ENCODE peak calls at places on chromosomes 1 and 21, in four cellular contexts. One of them, this sample, is unnamed.

GRCh38 chr1:164557270-164557669 is 1.7 kb upstream of the PBX1 start:
- DNase-seq in neuronal stem cell: no peak
- DNase-seq in H1: no peak
- DNase-seq in trophoblast cell: no peak
- DNase-seq in this sample: no peak

GRCh38 chr1:215704089-215704860 is 137.2 kb downstream of the KCTD3 start:
- DNase-seq in neuronal stem cell: no peak
- DNase-seq in H1: no peak
- DNase-seq in trophoblast cell: no peak
- DNase-seq in this sample: peak

GRCh38 chr1:201299968-201300367 is 16.7 kb downstream of the PKP1 start:
- DNase-seq in neuronal stem cell: no peak
- DNase-seq in H1: no peak
- DNase-seq in trophoblast cell: no peak
- DNase-seq in this sample: no peak

GRCh38 chr1:8989821-8990220 is 36.4 kb downstream of the SLC2A7 start:
- DNase-seq in neuronal stem cell: no peak
- DNase-seq in H1: no peak
- DNase-seq in trophoblast cell: peak
- DNase-seq in this sample: peak

GRCh38 chr1:86650065-86650464 is 54.3 kb upstream of the SH3GLB1 start:
- DNase-seq in neuronal stem cell: no peak
- DNase-seq in H1: no peak
- DNase-seq in trophoblast cell: no peak
- DNase-seq in this sample: no peak

GRCh38 chr1:220962031-220962751 is 82.9 kb downstream of the HLX start:
- DNase-seq in neuronal stem cell: no peak
- DNase-seq in H1: no peak
- DNase-seq in trophoblast cell: no peak
- DNase-seq in this sample: peak

GRCh38 chr1:70361727-70362413 is 7.3 kb upstream of the ANKRD13C start:
- DNase-seq in neuronal stem cell: no peak
- DNase-seq in H1: no peak
- DNase-seq in trophoblast cell: peak
- DNase-seq in this sample: peak

GRCh38 chr1:59917026-59917784 is 9.4 kb downstream of the CYP2J2 start:
- DNase-seq in neuronal stem cell: no peak
- DNase-seq in H1: no peak
- DNase-seq in trophoblast cell: no peak
- DNase-seq in this sample: no peak

GRCh38 chr21:43810505-43811261 is 21.3 kb downstream of the RRP1 start:
- DNase-seq in neuronal stem cell: peak
- DNase-seq in H1: peak
- DNase-seq in trophoblast cell: peak
- DNase-seq in this sample: peak

GRCh38 chr21:30839304-30839703 is 9.7 kb upstream of the KRTAP7-1 start:
- DNase-seq in neuronal stem cell: peak
- DNase-seq in H1: peak
- DNase-seq in trophoblast cell: peak
- DNase-seq in this sample: no peak

GRCh38 chr1:117612517-117613248 is 6.8 kb downstream of the TENT5C start:
- DNase-seq in neuronal stem cell: no peak
- DNase-seq in H1: no peak
- DNase-seq in trophoblast cell: peak
- DNase-seq in this sample: peak

GRCh38 chr21:28423521-28423920 is 569.2 kb downstream of the LTN1 start:
- DNase-seq in neuronal stem cell: no peak
- DNase-seq in H1: no peak
- DNase-seq in trophoblast cell: no peak
- DNase-seq in this sample: no peak

GRCh38 chr1:247357781-247358211 is 26.1 kb upstream of the ZNF496 start:
- DNase-seq in neuronal stem cell: no peak
- DNase-seq in H1: no peak
- DNase-seq in trophoblast cell: no peak
- DNase-seq in this sample: peak

GRCh38 chr1:74427676-74428075 is 84.7 kb downstream of the LRRC53 start:
- DNase-seq in neuronal stem cell: no peak
- DNase-seq in H1: no peak
- DNase-seq in trophoblast cell: no peak
- DNase-seq in this sample: no peak

GRCh38 chr1:213171711-213172110 is 120.7 kb downstream of the RPS6KC1 start:
- DNase-seq in neuronal stem cell: no peak
- DNase-seq in H1: no peak
- DNase-seq in trophoblast cell: no peak
- DNase-seq in this sample: no peak

GRCh38 chr1:226682841-226683800 is 56.0 kb downstream of the ITPKB start:
- DNase-seq in neuronal stem cell: no peak
- DNase-seq in H1: no peak
- DNase-seq in trophoblast cell: no peak
- DNase-seq in this sample: no peak

GRCh38 chr1:84687703-84688460 is 2.4 kb downstream of the SSX2IP start:
- DNase-seq in neuronal stem cell: no peak
- DNase-seq in H1: no peak
- DNase-seq in trophoblast cell: no peak
- DNase-seq in this sample: no peak

GRCh38 chr1:232868793-232869491 is 63.7 kb downstream of the MAP10 start:
- DNase-seq in neuronal stem cell: no peak
- DNase-seq in H1: no peak
- DNase-seq in trophoblast cell: peak
- DNase-seq in this sample: peak

GRCh38 chr1:200873671-200874397 is 1.1 kb downstream of the GPR25 start:
- DNase-seq in neuronal stem cell: no peak
- DNase-seq in H1: peak
- DNase-seq in trophoblast cell: no peak
- DNase-seq in this sample: no peak

GRCh38 chr1:179825798-179826460 is 51.7 kb downstream of the TOR1AIP2 start:
- DNase-seq in neuronal stem cell: no peak
- DNase-seq in H1: no peak
- DNase-seq in trophoblast cell: no peak
- DNase-seq in this sample: no peak

GRCh38 chr1:96360036-96360795 is 361.4 kb upstream of the PTBP2 start:
- DNase-seq in neuronal stem cell: no peak
- DNase-seq in H1: no peak
- DNase-seq in trophoblast cell: no peak
- DNase-seq in this sample: peak

GRCh38 chr1:233033366-233033765 is 83.0 kb downstream of the NTPCR start:
- DNase-seq in neuronal stem cell: no peak
- DNase-seq in H1: no peak
- DNase-seq in trophoblast cell: no peak
- DNase-seq in this sample: no peak

GRCh38 chr1:182702826-182703524 is 18.6 kb upstream of the RGS8 start:
- DNase-seq in neuronal stem cell: no peak
- DNase-seq in H1: no peak
- DNase-seq in trophoblast cell: no peak
- DNase-seq in this sample: no peak

GRCh38 chr1:182698977-182699672 is 14.7 kb upstream of the RGS8 start:
- DNase-seq in neuronal stem cell: no peak
- DNase-seq in H1: no peak
- DNase-seq in trophoblast cell: no peak
- DNase-seq in this sample: no peak

GRCh38 chr1:182703539-182703938 is 19.2 kb upstream of the RGS8 start:
- DNase-seq in neuronal stem cell: no peak
- DNase-seq in H1: no peak
- DNase-seq in trophoblast cell: no peak
- DNase-seq in this sample: no peak

GRCh38 chr1:182699673-182700350 is 15.4 kb upstream of the RGS8 start:
- DNase-seq in neuronal stem cell: peak
- DNase-seq in H1: peak
- DNase-seq in trophoblast cell: no peak
- DNase-seq in this sample: no peak

DNA sequence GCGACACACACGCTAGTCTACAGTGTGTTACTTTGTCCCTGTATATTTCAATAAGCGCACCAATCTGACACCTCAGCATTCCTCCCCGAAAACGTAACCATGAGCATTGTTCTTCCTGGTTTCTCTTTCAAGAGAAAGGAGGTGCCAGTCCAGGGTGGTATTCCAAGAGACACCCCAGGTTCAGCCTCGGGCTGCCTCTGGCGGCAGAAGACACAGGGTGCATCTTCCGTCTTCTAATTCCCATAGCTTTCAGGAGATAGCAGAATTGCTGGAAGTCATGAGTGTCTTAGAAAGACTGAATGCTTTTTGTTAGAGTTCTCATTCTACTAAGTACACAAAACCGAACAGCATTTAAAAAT is 15.9 kb upstream of the RGS8 start:
- DNase-seq in neuronal stem cell: no peak
- DNase-seq in H1: no peak
- DNase-seq in trophoblast cell: no peak
- DNase-seq in this sample: no peak
- H3K4me3 ChIP-seq in neuronal stem cell: no peak
- H3K4me3 ChIP-seq in H1: peak
- H3K4me3 ChIP-seq in trophoblast cell: no peak
- H3K4me3 ChIP-seq in this sample: no peak

GRCh38 chr1:182957902-182958395 is 5.0 kb upstream of the SHCBP1L start:
- DNase-seq in neuronal stem cell: no peak
- DNase-seq in H1: no peak
- DNase-seq in trophoblast cell: no peak
- DNase-seq in this sample: no peak
- H2BK12ac ChIP-seq in neuronal stem cell: no peak
- H2BK12ac ChIP-seq in H1: peak
- H2BK12ac ChIP-seq in trophoblast cell: no peak
- H2BK12ac ChIP-seq in this sample: no peak

DNA sequence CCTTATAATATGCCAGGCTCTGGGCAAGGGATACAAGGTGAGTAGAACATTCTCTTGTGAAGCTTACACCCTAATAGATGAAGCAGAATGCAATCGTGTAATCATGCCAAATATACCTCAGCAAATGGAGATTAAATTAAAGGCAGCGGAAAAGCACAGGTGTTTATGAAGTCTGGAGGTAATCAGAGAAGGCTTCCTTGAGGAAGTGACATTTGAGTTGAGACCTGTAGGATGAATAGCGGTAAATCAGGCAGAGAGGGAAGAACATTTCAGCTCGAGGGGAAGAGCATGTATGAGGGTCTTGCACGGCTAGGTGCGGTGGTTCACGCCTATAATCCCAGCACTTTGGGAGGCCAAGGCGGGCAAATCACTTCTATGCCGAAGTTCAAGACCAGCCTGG is 13.5 kb downstream of the E2F2 start:
- DNase-seq in neuronal stem cell: no peak
- DNase-seq in H1: no peak
- DNase-seq in trophoblast cell: no peak
- DNase-seq in this sample: no peak
- H3K9ac ChIP-seq in neuronal stem cell: no peak
- H3K9ac ChIP-seq in H1: no peak
- H3K9ac ChIP-seq in trophoblast cell: no peak
- H3K9ac ChIP-seq in this sample: no peak

DNA sequence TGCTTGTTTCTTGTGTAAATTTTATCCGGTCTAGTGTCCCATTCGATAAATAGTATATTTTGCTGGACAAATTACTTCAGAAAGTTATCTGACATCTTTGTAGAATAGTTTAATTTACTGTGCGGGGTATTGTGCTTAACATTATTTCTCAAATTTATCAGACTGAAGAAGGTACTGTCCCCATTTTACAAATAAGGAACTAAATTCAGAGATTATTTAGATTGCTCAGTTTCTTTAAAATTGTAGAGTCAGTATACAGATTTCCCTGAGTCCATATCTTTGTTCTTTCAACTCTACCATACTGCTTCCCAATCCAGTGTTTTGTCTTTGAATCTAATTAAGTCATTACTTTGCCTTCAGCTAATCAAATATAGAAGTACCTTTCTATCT is 6.4 kb downstream of the ATP5PB start:
- DNase-seq in neuronal stem cell: no peak
- DNase-seq in H1: no peak
- DNase-seq in trophoblast cell: no peak
- DNase-seq in this sample: no peak
- H3K4me3 ChIP-seq in neuronal stem cell: no peak
- H3K4me3 ChIP-seq in H1: no peak
- H3K4me3 ChIP-seq in trophoblast cell: no peak
- H3K4me3 ChIP-seq in this sample: no peak

This sample was measured in mesenchymal stem cell.